ENCODE peak calls at places on chromosomes 13 and 19, in six cellular contexts. R is CD8-positive, alpha-beta memory T cell; C is cardiac muscle cell; E is spleen; U is AG09309; W is suprapubic skin. I is an unnamed sample.

GRCh38 chr13:27806744-27807387 is 14.6 kb downstream of the GSX1 start:
- DNase-seq in R (no peak), C (no peak), E (no peak), U (no peak), W (no peak), I (no peak)

GRCh38 chr19:8196271-8196908 is 12.8 kb upstream of the CERS4 start:
- DNase-seq in R (no peak), C (no peak), E (no peak), U (no peak), W (no peak), I (peak)

GRCh38 chr19:33621811-33622504 is at the start of gene CHST8:
- DNase-seq in R (no peak), C (peak), E (no peak), U (no peak), W (no peak), I (no peak)

GRCh38 chr13:109795021-109795420 is 8.6 kb upstream of the IRS2 start:
- DNase-seq in R (no peak), C (no peak), E (no peak), U (no peak), W (no peak), I (no peak)

GRCh38 chr13:94886191-94886590 is 173.8 kb upstream of the SOX21 start:
- DNase-seq in R (no peak), C (peak), E (no peak), U (peak), W (no peak), I (no peak)

GRCh38 chr19:47228168-47228936 is 2.6 kb downstream of the BBC3 start:
- DNase-seq in R (peak), C (no peak), E (peak), U (no peak), W (no peak), I (peak)

GRCh38 chr19:3501780-3502179 is 1.3 kb upstream of the DOHH start:
- DNase-seq in R (no peak), C (no peak), E (no peak), U (no peak), W (no peak), I (no peak)

GRCh38 chr19:34241513-34242337 is 12.6 kb upstream of the GARRE1 start:
- DNase-seq in R (no peak), C (no peak), E (no peak), U (no peak), W (no peak), I (peak)

GRCh38 chr19:4831351-4832340 is at the start of gene TICAM1:
- DNase-seq in R (peak), C (peak), E (peak), U (no peak), W (peak), I (peak)

GRCh38 chr19:55654833-55655647 is at the start of gene U2AF2:
- DNase-seq in R (peak), C (peak), E (peak), U (no peak), W (peak), I (peak)

GRCh38 chr13:110250258-110250891 is 56.6 kb downstream of the COL4A1 start:
- DNase-seq in R (no peak), C (peak), E (no peak), U (no peak), W (peak), I (no peak)

GRCh38 chr19:48830088-48830487 is 6.2 kb downstream of the HSD17B14 start:
- DNase-seq in R (no peak), C (no peak), E (no peak), U (no peak), W (no peak), I (no peak)

DNA sequence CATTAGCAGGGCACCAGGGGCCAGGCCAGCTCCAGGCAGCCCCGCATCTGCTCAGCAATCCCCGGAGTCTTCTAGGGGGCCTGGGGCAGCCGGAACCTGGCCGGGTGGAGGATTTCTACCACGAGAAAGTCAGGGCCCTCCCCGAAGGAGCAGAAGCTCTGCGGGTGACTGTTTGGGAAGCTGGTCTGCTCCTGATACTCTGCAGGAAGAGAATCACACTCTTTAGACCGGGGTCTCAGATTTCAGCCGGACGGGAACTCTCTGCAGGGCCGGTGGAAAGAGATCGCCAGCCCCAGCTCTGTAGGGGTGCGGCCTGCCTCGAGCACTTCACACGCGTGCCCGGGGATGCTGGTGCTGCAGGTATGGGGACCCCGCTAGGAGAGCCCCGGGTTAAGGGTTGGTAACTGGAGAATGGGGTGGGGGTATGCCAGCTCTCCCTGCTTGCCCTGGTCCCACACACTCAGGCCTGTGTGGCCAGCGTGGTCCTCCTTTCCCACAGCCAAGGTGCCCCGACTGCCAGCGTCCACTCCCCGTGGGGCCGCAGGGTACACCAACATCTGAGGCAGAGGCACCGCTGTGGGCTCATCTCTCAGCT is 20.1 kb downstream of the RASA3 start:
- DNase-seq in R (no peak), C (no peak), E (peak), U (no peak), W (no peak), I (no peak)
- H3K4me3 ChIP-seq in R (no peak), C (no peak), E (no peak), U (no peak), W (no peak), I (no peak)

GRCh38 chr19:2488942-2489731 is 13.2 kb downstream of the GADD45B start:
- DNase-seq in R (no peak), C (peak), E (peak), U (no peak), W (no peak), I (peak)
- H3K4me3 ChIP-seq in R (no peak), C (peak), E (peak), U (peak), W (peak), I (peak)

GRCh38 chr19:17968376-17968775 is 1.5 kb downstream of the KCNN1 start:
- DNase-seq in R (no peak), C (no peak), E (no peak), U (no peak), W (no peak), I (no peak)

GRCh38 chr19:17967258-17968051 is 548 bp downstream of the KCNN1 start:
- DNase-seq in R (no peak), C (no peak), E (no peak), U (no peak), W (no peak), I (no peak)

GRCh38 chr19:17966115-17966455 is 822 bp upstream of the KCNN1 start:
- DNase-seq in R (no peak), C (no peak), E (no peak), U (no peak), W (no peak), I (no peak)

GRCh38 chr19:17965370-17966114 is 1.4 kb upstream of the KCNN1 start:
- DNase-seq in R (no peak), C (no peak), E (no peak), U (no peak), W (no peak), I (no peak)

DNA sequence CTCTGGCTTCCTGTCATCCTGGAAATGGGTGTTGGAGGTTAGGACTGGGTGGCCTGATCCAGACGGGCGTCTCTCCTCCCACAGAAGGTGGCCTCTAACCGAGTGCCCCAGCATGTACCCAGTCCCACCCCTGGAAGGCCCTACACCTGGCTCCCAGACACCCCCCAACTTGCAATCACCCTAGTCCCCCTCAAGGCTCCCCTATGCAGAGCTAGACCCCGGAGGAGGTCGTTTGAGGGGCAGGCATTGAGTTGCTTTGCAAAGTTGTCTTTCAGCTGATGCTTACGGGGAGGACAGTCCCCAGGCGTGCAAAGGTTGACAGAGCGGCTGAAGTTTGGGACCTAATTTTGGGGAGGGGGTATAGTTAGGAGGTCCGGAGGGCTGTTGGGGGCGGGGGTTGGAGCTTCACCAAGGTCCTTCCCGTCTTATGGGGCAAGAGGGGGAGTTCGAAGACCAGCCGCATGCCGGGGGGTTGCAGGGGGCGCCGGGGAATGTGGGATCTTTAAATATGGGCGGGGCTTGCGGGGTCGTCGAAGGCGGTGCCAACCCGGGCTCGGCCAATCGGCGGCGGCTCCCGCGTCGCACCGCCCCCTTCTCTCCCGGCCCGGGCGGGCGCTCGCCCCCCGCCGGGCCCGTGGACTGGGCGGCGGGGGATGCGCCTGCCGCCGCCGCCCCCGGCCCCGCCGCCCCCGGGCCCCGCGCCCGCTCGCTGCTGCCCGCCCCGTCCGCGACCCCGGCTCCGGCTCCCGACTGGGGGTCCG is at the start of gene KCNN1:
- DNase-seq in R (no peak), C (no peak), E (no peak), U (no peak), W (no peak), I (no peak)
- H3K4me3 ChIP-seq in R (no peak), C (peak), E (no peak), U (no peak), W (peak), I (no peak)

GRCh38 chr13:79966502-79966901 is 374.4 kb downstream of the SPRY2 start:
- DNase-seq in R (no peak), C (no peak), E (no peak), U (no peak), W (no peak), I (no peak)

GRCh38 chr13:79966039-79966438 is 374.9 kb downstream of the SPRY2 start:
- DNase-seq in R (no peak), C (peak), E (no peak), U (no peak), W (no peak), I (no peak)
- H3K4me3 ChIP-seq in R (no peak), C (no peak), E (no peak), U (no peak), W (no peak), I (no peak)

I was measured in GM12865.